ENCODE peak calls at places on chromosomes 6 and 20, in ten cellular contexts. U is pancreas; B is neural progenitor cell; X is GM23338; R is aorta; G is HCT116; N is tibial artery; Y is PC-3; E is A673; S is CD8-positive, alpha-beta T cell. T is an unnamed sample.

GRCh38 chr6:146546440-146546839 is 2.8 kb downstream of the RAB32 start:
- DNase-seq in U (no peak), N (peak; percentile 22), S (no peak), G (no peak), E (no peak), R (no peak), X (peak; percentile 11), B (no peak), Y (peak; percentile 87), T (no peak)

GRCh38 chr6:1625926-1626413 is 16.3 kb downstream of the FOXC1 start:
- DNase-seq in G (no peak), U (no peak), Y (no peak), X (no peak), E (peak; percentile 61), B (no peak), N (no peak), S (no peak), R (no peak), T (no peak)

GRCh38 chr6:159858259-159858658 is 32.5 kb upstream of the MAS1 start:
- DNase-seq in E (no peak), R (no peak), S (no peak), B (no peak), Y (no peak), U (no peak), N (no peak), X (no peak), G (no peak), T (no peak)

GRCh38 chr6:140541288-140541687 is 1166.8 kb upstream of the CITED2 start:
- DNase-seq in N (no peak), R (no peak), G (no peak), E (no peak), Y (no peak), S (no peak), U (no peak), X (no peak), B (no peak), T (no peak)

GRCh38 chr6:164612731-164613130 is 696.7 kb downstream of the C6orf118 start:
- DNase-seq in B (peak; percentile 33), X (no peak), S (no peak), U (no peak), N (no peak), Y (peak; percentile 2), G (no peak), E (no peak), R (no peak), T (no peak)

GRCh38 chr20:9348746-9349145 is 165.6 kb upstream of the LAMP5 start:
- DNase-seq in B (no peak), G (no peak), N (no peak), E (no peak), U (no peak), S (no peak), Y (no peak), R (no peak), X (peak; percentile 10), T (no peak)

GRCh38 chr6:33298773-33299236 is at the start of gene RGL2:
- DNase-seq in U (peak; percentile 87), Y (peak; percentile 47), N (peak; percentile 88), B (peak; percentile 60), E (no peak), S (peak; percentile 72), G (no peak), R (peak; percentile 96), X (peak; percentile 52), T (peak; percentile 95)

GRCh38 chr6:134621858-134622257 is 303.9 kb upstream of the SGK1 start:
- DNase-seq in S (no peak), E (no peak), U (no peak), B (no peak), Y (peak; percentile 55), X (no peak), N (no peak), R (no peak), G (no peak), T (no peak)

GRCh38 chr6:43931201-43931600 is 161.2 kb downstream of the VEGFA start:
- DNase-seq in Y (no peak), E (no peak), U (no peak), S (no peak), B (no peak), N (no peak), R (peak; percentile 61), G (no peak), X (no peak), T (no peak)

DNA sequence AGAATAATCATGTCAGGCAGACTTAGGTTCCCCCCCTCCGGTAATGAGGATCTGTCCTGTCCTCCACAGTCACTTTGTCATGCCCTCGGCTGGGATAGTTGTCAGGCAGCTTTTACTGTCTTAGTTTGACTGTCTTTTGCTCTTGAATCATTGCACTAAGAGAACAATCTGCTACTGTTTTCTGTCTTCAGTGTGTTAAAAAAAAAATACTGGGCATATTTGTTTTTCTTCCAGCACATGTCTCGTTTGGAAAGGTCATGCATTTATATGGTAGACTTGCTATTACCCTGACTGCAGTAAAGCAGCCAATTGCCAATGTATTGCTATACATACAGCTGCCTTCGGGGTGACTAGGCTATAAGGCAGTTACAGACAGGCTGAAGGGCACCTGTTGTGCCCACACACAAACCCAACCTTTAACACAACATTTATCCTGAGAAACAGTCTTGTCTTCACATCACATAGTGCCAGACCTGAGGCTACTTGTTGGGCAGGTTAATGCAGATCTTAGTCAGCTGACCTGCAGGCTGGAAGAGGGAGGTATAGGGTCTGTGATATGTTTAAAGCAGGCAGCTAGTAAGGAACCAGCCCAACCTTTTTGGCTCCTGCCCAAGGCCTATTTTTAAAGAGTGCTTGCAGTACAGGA is 26.7 kb downstream of the ARFGEF3 start:
- DNase-seq in Y (peak; percentile 24), E (no peak), U (no peak), B (no peak), G (no peak), N (no peak), X (no peak), S (no peak), R (no peak), T (no peak)
- H3K4me3 ChIP-seq in Y (no peak overlapping the region), E (no peak overlapping the region), U (no peak overlapping the region), B (no peak overlapping the region), G (no peak overlapping the region), N (no peak overlapping the region), X (no peak overlapping the region), S (no peak overlapping the region), R (no peak overlapping the region), T (no peak overlapping the region)

GRCh38 chr6:117919775-117920492 is 12.9 kb downstream of the SLC35F1 start:
- DNase-seq in G (no peak), S (no peak), N (no peak), E (peak; percentile 39), Y (no peak), U (peak; percentile 41), B (peak; percentile 90), R (peak; percentile 76), X (peak; percentile 87), T (peak; percentile 23)
- H3K4me3 ChIP-seq in G (no peak overlapping the region), S (no peak overlapping the region), N (peak overlapping the region; percentile 38), E (peak overlapping the region; percentile 36), Y (no peak overlapping the region), U (no peak overlapping the region), B (peak overlapping the region; percentile 63), R (no peak overlapping the region), X (peak overlapping the region; percentile 65), T (peak overlapping the region; percentile 37)

GRCh38 chr6:166997348-166997747 is 1.8 kb upstream of the CEP43 start:
- DNase-seq in S (no peak), U (no peak), Y (no peak), N (no peak), E (no peak), X (no peak), B (no peak), R (no peak), G (no peak), T (no peak)

GRCh38 chr6:166997768-166998255 is 1.4 kb upstream of the CEP43 start:
- DNase-seq in S (peak; percentile 30), Y (peak; percentile 76), N (peak; percentile 28), X (peak; percentile 84), U (peak; percentile 53), G (peak; percentile 62), E (peak; percentile 60), B (peak; percentile 81), R (peak; percentile 79), T (peak; percentile 71)

GRCh38 chr6:166999845-167000253 is 652 bp downstream of the CEP43 start:
- DNase-seq in B (no peak), X (peak; percentile 69), S (no peak), Y (no peak), R (no peak), N (peak; percentile 27), E (no peak), U (no peak), G (no peak), T (peak; percentile 21)

GRCh38 chr6:166999145-166999844 is at the start of gene CEP43:
- DNase-seq in U (peak; percentile 94), Y (peak; percentile 91), S (peak; percentile 87), G (peak; percentile 88), E (peak; percentile 96), X (peak; percentile 96), R (peak; percentile 97), B (peak; percentile 99), N (peak; percentile 93), T (peak; percentile 99)

GRCh38 chr6:166998256-166999144 is 697 bp upstream of the CEP43 start:
- DNase-seq in G (no peak), R (peak; percentile 81), B (peak; percentile 49), Y (no peak), S (peak; percentile 18), U (peak; percentile 28), N (peak; percentile 22), X (peak; percentile 60), E (peak; percentile 4), T (peak; percentile 86)
- H3K4me3 ChIP-seq in G (peak overlapping the region; percentile 89), R (peak overlapping the region; percentile 95), B (peak overlapping the region; percentile 91), Y (peak overlapping the region; percentile 93), S (peak overlapping the region; percentile 63), U (peak overlapping the region; percentile 98), N (peak overlapping the region; percentile 73), X (peak overlapping the region; percentile 75), E (peak overlapping the region; percentile 98), T (peak overlapping the region; percentile 87)

GRCh38 chr20:58174708-58175287 is 53.7 kb downstream of the ANKRD60 start:
- DNase-seq in R (peak; percentile 81), B (peak; percentile 37), G (no peak), U (no peak), N (peak; percentile 79), Y (no peak), E (no peak), S (no peak), X (no peak), T (no peak)

GRCh38 chr20:58175836-58176235 is 52.6 kb downstream of the ANKRD60 start:
- DNase-seq in E (no peak), G (no peak), U (no peak), Y (no peak), R (peak; percentile 51), B (no peak), S (no peak), N (no peak), X (no peak), T (no peak)

GRCh38 chr20:58173930-58174707 is 54.3 kb downstream of the ANKRD60 start:
- DNase-seq in N (peak; percentile 25), G (no peak), U (no peak), R (peak; percentile 74), X (no peak), S (no peak), Y (no peak), E (no peak), B (no peak), T (no peak)

GRCh38 chr20:58173091-58173490 is 55.4 kb downstream of the ANKRD60 start:
- DNase-seq in E (no peak), G (no peak), U (no peak), N (no peak), X (no peak), Y (no peak), S (no peak), R (peak; percentile 49), B (no peak), T (no peak)

GRCh38 chr20:58175425-58175824 is 53.0 kb downstream of the ANKRD60 start:
- DNase-seq in R (peak; percentile 54), S (no peak), E (no peak), Y (no peak), N (no peak), U (no peak), X (no peak), G (no peak), B (no peak), T (no peak)
- H3K4me3 ChIP-seq in R (no peak overlapping the region), S (no peak overlapping the region), E (no peak overlapping the region), Y (no peak overlapping the region), N (peak overlapping the region; percentile 54), U (no peak overlapping the region), X (no peak overlapping the region), G (no peak overlapping the region), B (no peak overlapping the region), T (no peak overlapping the region)